ENCODE peak calls at places on chromosomes 1 and 21, in five cellular contexts. S is colonic mucosa; K is heart right ventricle; V is lower lobe of right lung; T is CD8-positive, alpha-beta T cell. L is an unnamed sample.
A peak's percentile ranks its signal among the peaks of the same experiment; 100 is the strongest.

GRCh38 chr21:44509539-44509938 is 30.5 kb downstream of the KRTAP10-1 start:
- DNase-seq in T (no peak), V (peak; percentile 88), K (peak; percentile 74), S (peak; percentile 46), L (no peak)

GRCh38 chr1:116807394-116807793 is 53.2 kb downstream of the CD2 start:
- DNase-seq in T (no peak), S (no peak), V (no peak), K (no peak), L (no peak)

GRCh38 chr1:205700865-205701401 is 20.6 kb upstream of the SLC45A3 start:
- DNase-seq in S (no peak), T (no peak), K (peak; percentile 31), V (no peak), L (peak; percentile 92)

GRCh38 chr1:7388488-7389185 is 382.5 kb upstream of the VAMP3 start:
- DNase-seq in S (no peak), V (no peak), K (peak; percentile 57), T (no peak), L (no peak)

GRCh38 chr1:11725616-11726015 is 10.3 kb upstream of the AGTRAP start:
- DNase-seq in T (no peak), V (no peak), S (no peak), K (no peak), L (no peak)

GRCh38 chr1:234692961-234693360 is 83.0 kb upstream of the IRF2BP2 start:
- DNase-seq in V (no peak), T (no peak), S (no peak), K (no peak), L (no peak)

GRCh38 chr21:39630191-39630591 is 17.5 kb downstream of the B3GALT5 start:
- DNase-seq in S (no peak), K (no peak), V (no peak), T (no peak), L (no peak)

GRCh38 chr1:56645663-56646330 is 683 bp downstream of the PRKAA2 start:
- DNase-seq in V (no peak), K (no peak), S (peak; percentile 40), T (no peak), L (no peak)

GRCh38 chr1:230807029-230807428 is 59.8 kb downstream of the CAPN9 start:
- DNase-seq in S (no peak), T (no peak), V (no peak), K (peak; percentile 81), L (no peak)

DNA sequence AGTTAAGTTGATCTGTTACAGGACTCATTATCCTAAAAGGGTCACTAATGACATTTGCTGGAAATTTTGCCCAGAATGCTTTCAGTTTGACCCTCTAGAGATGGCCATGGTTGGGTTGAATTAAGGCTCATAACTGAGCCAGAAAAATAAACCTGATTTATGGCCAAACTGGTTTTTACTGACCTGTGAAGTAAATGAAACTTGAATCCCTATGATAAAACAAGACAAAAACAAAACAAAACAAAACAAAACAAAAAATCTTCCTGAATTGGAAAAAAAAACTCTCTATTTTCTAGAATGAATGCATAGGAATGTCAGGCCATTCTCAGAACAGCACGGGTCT is 72.5 kb upstream of the CLDN14 start:
- DNase-seq in T (no peak), K (no peak), S (no peak), V (no peak), L (no peak)
- H3K27ac ChIP-seq in T (no peak overlapping the region), K (no peak overlapping the region), S (no peak overlapping the region), V (no peak overlapping the region), L (no peak overlapping the region)

GRCh38 chr1:156101880-156102279 is 12.6 kb upstream of the LMNA start:
- DNase-seq in K (no peak), S (peak; percentile 47), V (no peak), T (no peak), L (no peak)
- H3K4me1 ChIP-seq in K (peaks cover 56% of the 10 kb centered on the region), S (peaks cover 38% of the 10 kb centered on the region), V (peaks cover 65% of the 10 kb centered on the region), T (peaks cover 32% of the 10 kb centered on the region), L (peaks cover 55% of the 10 kb centered on the region)

GRCh38 chr1:39633422-39633821 is 6.0 kb downstream of the HEYL start:
- DNase-seq in V (no peak), S (no peak), K (no peak), T (no peak), L (no peak)
- H3K27ac ChIP-seq in V (no peak overlapping the region), S (no peak overlapping the region), K (peak overlapping the region; percentile 94), T (no peak overlapping the region), L (no peak overlapping the region)

GRCh38 chr21:42526379-42526727 is 12.7 kb downstream of the SLC37A1 start:
- DNase-seq in K (no peak), V (no peak), S (peak; percentile 93), T (no peak), L (no peak)
- H3K4me1 ChIP-seq in K (peaks cover 28% of the 10 kb centered on the region), V (peaks cover 70% of the 10 kb centered on the region), S (peaks cover 41% of the 10 kb centered on the region), T (peaks cover 48% of the 10 kb centered on the region), L (peaks cover 6% of the 10 kb centered on the region)

GRCh38 chr1:26922901-26923300 is 1.4 kb downstream of the NUDC start:
- DNase-seq in V (no peak), K (no peak), T (no peak), S (no peak), L (no peak)

GRCh38 chr1:26923711-26924110 is 2.2 kb downstream of the NUDC start:
- DNase-seq in S (no peak), T (no peak), V (no peak), K (no peak), L (peak; percentile 46)

GRCh38 chr1:26922201-26922729 is 722 bp downstream of the NUDC start:
- DNase-seq in T (no peak), V (no peak), K (no peak), S (no peak), L (peak; percentile 54)

GRCh38 chr1:26921462-26922200 is at the start of gene NUDC:
- DNase-seq in S (peak; percentile 99), K (peak; percentile 97), V (peak; percentile 99), T (peak; percentile 91), L (peak; percentile 98)

GRCh38 chr1:26921126-26921461 is 449 bp upstream of the NUDC start:
- DNase-seq in K (no peak), S (no peak), V (no peak), T (no peak), L (no peak)
- H3K27ac ChIP-seq in K (peak overlapping the region; percentile 87), S (peak overlapping the region; percentile 78), V (peak overlapping the region; percentile 93), T (peak overlapping the region; percentile 90), L (peak overlapping the region; percentile 49)

DNA sequence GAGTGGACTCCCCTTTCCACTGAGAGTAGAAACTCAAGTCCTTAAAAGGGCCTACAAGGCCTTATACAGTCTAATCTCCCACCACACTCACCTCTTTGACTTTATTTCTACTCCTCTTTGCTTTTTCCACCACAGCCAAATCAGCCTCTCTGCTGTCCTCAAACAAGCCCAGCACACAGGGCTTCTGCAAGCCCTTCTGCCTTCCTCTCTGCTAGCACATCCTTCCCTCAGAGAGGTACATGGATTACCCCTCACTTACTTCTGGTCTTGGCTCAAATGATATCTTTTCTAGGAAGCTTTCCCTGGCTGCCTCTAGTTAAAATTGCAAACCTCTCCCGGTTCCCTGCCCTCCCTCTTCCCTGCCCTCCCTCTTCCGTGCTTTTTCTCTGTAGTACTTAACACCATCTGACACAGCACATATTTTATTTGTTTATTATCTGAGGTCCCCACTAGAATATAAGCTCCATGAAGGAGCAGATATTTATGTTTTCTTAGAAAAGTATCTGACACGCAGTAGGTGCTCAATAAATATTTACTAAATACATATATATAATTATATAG is 1.7 kb downstream of the LYST start:
- DNase-seq in T (no peak), S (no peak), K (no peak), V (no peak), L (no peak)
- H3K4me1 ChIP-seq in T (peaks cover 27% of the 10 kb centered on the region), S (no peaks in the 10 kb centered on the region), K (peaks cover 17% of the 10 kb centered on the region), V (peaks cover 48% of the 10 kb centered on the region), L (no peaks in the 10 kb centered on the region)

GRCh38 chr1:46194641-46195179 is 3.5 kb downstream of the POMGNT1 start:
- DNase-seq in V (no peak), S (no peak), K (no peak), T (no peak), L (no peak)

GRCh38 chr1:46193984-46194570 is 4.2 kb downstream of the POMGNT1 start:
- DNase-seq in T (no peak), S (no peak), V (no peak), K (no peak), L (no peak)

GRCh38 chr1:46188295-46189030 is 9.8 kb downstream of the POMGNT1 start:
- DNase-seq in T (no peak), V (no peak), K (no peak), S (peak; percentile 74), L (no peak)

GRCh38 chr1:46190539-46190938 is 7.7 kb downstream of the POMGNT1 start:
- DNase-seq in T (no peak), V (no peak), K (no peak), S (no peak), L (no peak)

GRCh38 chr1:46191033-46191701 is 7.1 kb downstream of the POMGNT1 start:
- DNase-seq in K (no peak), V (no peak), S (no peak), T (no peak), L (no peak)
- H3K27ac ChIP-seq in K (no peak overlapping the region), V (peak overlapping the region; percentile 11), S (no peak overlapping the region), T (no peak overlapping the region), L (no peak overlapping the region)

GRCh38 chr1:9241891-9242290 is 7.3 kb downstream of the H6PD start:
- DNase-seq in V (no peak), K (no peak), S (no peak), T (no peak), L (no peak)
- H3K4me1 ChIP-seq in V (peaks cover 89% of the 10 kb centered on the region), K (peaks cover 58% of the 10 kb centered on the region), S (peaks cover 9% of the 10 kb centered on the region), T (peaks cover 34% of the 10 kb centered on the region), L (no peaks in the 10 kb centered on the region)

L was measured in A673.